ENCODE peak calls at places on chromosomes 13 and 19, in ten cellular contexts. I, Y, M, V, X, K, F, B, C and G are unnamed samples.

GRCh38 chr19:16319466-16319865 is 5.2 kb upstream of the KLF2 start:
- DNase-seq in I (no peak), Y (no peak), M (no peak), V (no peak), X (no peak), K (no peak), F (no peak), B (peak), C (no peak), G (no peak)

GRCh38 chr19:46759817-46760333 is 13.6 kb upstream of the STRN4 start:
- DNase-seq in I (no peak), Y (no peak), M (no peak), V (no peak), X (no peak), K (no peak), F (peak), B (no peak), C (no peak), G (no peak)

GRCh38 chr19:38650911-38651584 is 3.6 kb downstream of the ACTN4 start:
- DNase-seq in I (no peak), Y (no peak), M (no peak), V (no peak), X (no peak), K (no peak), F (peak), B (no peak), C (no peak), G (no peak)

GRCh38 chr19:49327878-49328544 is 3.0 kb upstream of the SLC6A16 start:
- DNase-seq in I (peak), Y (no peak), M (no peak), V (no peak), X (no peak), K (no peak), F (peak), B (peak), C (peak), G (no peak)

GRCh38 chr13:30334663-30335386 is 27.5 kb upstream of the KATNAL1 start:
- DNase-seq in I (no peak), Y (no peak), M (no peak), V (no peak), X (no peak), K (no peak), F (no peak), B (peak), C (no peak), G (no peak)

GRCh38 chr19:40141546-40141945 is 49.7 kb upstream of the MAP3K10 start:
- DNase-seq in I (no peak), Y (no peak), M (no peak), V (no peak), X (no peak), K (no peak), F (no peak), B (no peak), C (no peak), G (no peak)

GRCh38 chr13:79352107-79352506 is 53.9 kb downstream of the RBM26 start:
- DNase-seq in I (no peak), Y (no peak), M (no peak), V (no peak), X (no peak), K (no peak), F (no peak), B (no peak), C (no peak), G (no peak)

GRCh38 chr19:54492568-54492967 is 10.1 kb upstream of the LAIR2 start:
- DNase-seq in I (no peak), Y (no peak), M (no peak), V (no peak), X (no peak), K (no peak), F (no peak), B (no peak), C (no peak), G (no peak)

GRCh38 chr19:47266401-47266885 is 8.2 kb upstream of the INAFM1 start:
- DNase-seq in I (no peak), Y (no peak), M (no peak), V (no peak), X (no peak), K (no peak), F (no peak), B (no peak), C (no peak), G (no peak)

GRCh38 chr19:18388328-18389094 is 2.6 kb downstream of the GDF15 start:
- DNase-seq in I (peak), Y (peak), M (peak), V (peak), X (peak), K (no peak), F (peak), B (peak), C (peak), G (no peak)

GRCh38 chr19:39224910-39225309 is 19.9 kb downstream of the IFNL3 start:
- DNase-seq in I (no peak), Y (no peak), M (no peak), V (no peak), X (no peak), K (no peak), F (no peak), B (no peak), C (no peak), G (no peak)

GRCh38 chr13:79645569-79645968 is 164.6 kb downstream of the NDFIP2 start:
- DNase-seq in I (no peak), Y (no peak), M (no peak), V (no peak), X (no peak), K (no peak), F (no peak), B (no peak), C (no peak), G (no peak)

GRCh38 chr13:94323746-94324408 is 155.6 kb downstream of the DCT start:
- DNase-seq in I (no peak), Y (no peak), M (no peak), V (no peak), X (no peak), K (no peak), F (no peak), B (peak), C (no peak), G (no peak)

GRCh38 chr19:51020988-51021651 is 1.6 kb upstream of the KLK10 start:
- DNase-seq in I (no peak), Y (peak), M (no peak), V (no peak), X (no peak), K (no peak), F (peak), B (peak), C (no peak), G (no peak)

GRCh38 chr13:24680921-24681585 is 845 bp downstream of the ATP12A start:
- DNase-seq in I (no peak), Y (no peak), M (no peak), V (no peak), X (no peak), K (no peak), F (no peak), B (no peak), C (no peak), G (no peak)

GRCh38 chr19:10981496-10981895 is 20.7 kb downstream of the SMARCA4 start:
- DNase-seq in I (no peak), Y (no peak), M (no peak), V (no peak), X (no peak), K (no peak), F (no peak), B (no peak), C (no peak), G (no peak)

GRCh38 chr19:10009269-10009665 is 1.0 kb downstream of the COL5A3 start:
- DNase-seq in I (peak), Y (no peak), M (peak), V (no peak), X (no peak), K (peak), F (peak), B (peak), C (peak), G (no peak)

GRCh38 chr19:7857727-7858701 is 16.2 kb downstream of the PRR36 start:
- DNase-seq in I (no peak), Y (no peak), M (peak), V (no peak), X (no peak), K (no peak), F (no peak), B (no peak), C (no peak), G (no peak)

GRCh38 chr19:7450243-7451223 is 38.3 kb downstream of the PEX11G start:
- DNase-seq in I (no peak), Y (no peak), M (no peak), V (no peak), X (no peak), K (peak), F (no peak), B (no peak), C (no peak), G (no peak)

GRCh38 chr13:47215741-47216140 is 318.9 kb upstream of the HTR2A start:
- DNase-seq in I (no peak), Y (no peak), M (no peak), V (no peak), X (no peak), K (peak), F (peak), B (no peak), C (no peak), G (no peak)

GRCh38 chr13:29105779-29106178 is 285.6 kb downstream of the MTUS2 start:
- DNase-seq in I (no peak), Y (no peak), M (no peak), V (no peak), X (no peak), K (no peak), F (no peak), B (no peak), C (no peak), G (no peak)

GRCh38 chr13:98570929-98571372 is 6.0 kb downstream of the STK24 start:
- DNase-seq in I (no peak), Y (no peak), M (no peak), V (no peak), X (no peak), K (no peak), F (no peak), B (peak), C (no peak), G (no peak)

GRCh38 chr13:41398494-41399190 is 58.7 kb upstream of the RGCC start:
- DNase-seq in I (no peak), Y (no peak), M (no peak), V (no peak), X (no peak), K (no peak), F (no peak), B (peak), C (no peak), G (no peak)

GRCh38 chr19:37251308-37252229 is 33.6 kb downstream of the ZNF383 start:
- DNase-seq in I (no peak), Y (peak), M (no peak), V (peak), X (peak), K (peak), F (peak), B (peak), C (no peak), G (no peak)

GRCh38 chr13:20702945-20703784 is at the start of gene IL17D:
- DNase-seq in I (peak), Y (no peak), M (peak), V (no peak), X (no peak), K (no peak), F (peak), B (peak), C (peak), G (no peak)

GRCh38 chr13:85013006-85013405 is 786.2 kb downstream of the SLITRK6 start:
- DNase-seq in I (no peak), Y (no peak), M (no peak), V (no peak), X (no peak), K (no peak), F (no peak), B (no peak), C (no peak), G (no peak)

GRCh38 chr19:38551450-38551813 is 66.3 kb downstream of the MAP4K1 start:
- DNase-seq in I (peak), Y (no peak), M (no peak), V (peak), X (no peak), K (no peak), F (no peak), B (peak), C (no peak), G (no peak)

GRCh38 chr19:13953021-13953531 is 767 bp downstream of the DCAF15 start:
- DNase-seq in I (no peak), Y (no peak), M (no peak), V (no peak), X (no peak), K (no peak), F (peak), B (peak), C (no peak), G (no peak)

GRCh38 chr13:87810920-87811344 is 139.8 kb downstream of the SLITRK5 start:
- DNase-seq in I (no peak), Y (no peak), M (no peak), V (no peak), X (no peak), K (no peak), F (no peak), B (no peak), C (no peak), G (no peak)

GRCh38 chr19:19545707-19546106 is 7.6 kb downstream of the CILP2 start:
- DNase-seq in I (no peak), Y (no peak), M (no peak), V (no peak), X (no peak), K (no peak), F (no peak), B (no peak), C (no peak), G (no peak)

GRCh38 chr19:14383898-14384669 is 2.8 kb downstream of the ADGRE5 start:
- DNase-seq in I (peak), Y (no peak), M (no peak), V (no peak), X (peak), K (no peak), F (peak), B (peak), C (no peak), G (no peak)

GRCh38 chr13:24605923-24606372 is 74.3 kb upstream of the ATP12A start:
- DNase-seq in I (no peak), Y (no peak), M (no peak), V (no peak), X (no peak), K (no peak), F (peak), B (no peak), C (no peak), G (no peak)

GRCh38 chr19:50458396-50459066 is 17.8 kb upstream of the EMC10 start:
- DNase-seq in I (no peak), Y (no peak), M (no peak), V (no peak), X (no peak), K (no peak), F (peak), B (no peak), C (no peak), G (no peak)

GRCh38 chr13:109154546-109154945 is 525.1 kb downstream of the MYO16 start:
- DNase-seq in I (no peak), Y (no peak), M (no peak), V (no peak), X (no peak), K (no peak), F (no peak), B (no peak), C (no peak), G (no peak)

GRCh38 chr13:110696776-110697175 is 9.1 kb downstream of the CARS2 start:
- DNase-seq in I (no peak), Y (no peak), M (no peak), V (no peak), X (no peak), K (no peak), F (no peak), B (no peak), C (no peak), G (no peak)

GRCh38 chr13:103528437-103528836 is 462.2 kb upstream of the SLC10A2 start:
- DNase-seq in I (no peak), Y (no peak), M (no peak), V (no peak), X (no peak), K (no peak), F (no peak), B (no peak), C (no peak), G (no peak)

GRCh38 chr13:23470706-23471610 is 37.5 kb upstream of the SACS start:
- DNase-seq in I (no peak), Y (peak), M (no peak), V (no peak), X (no peak), K (no peak), F (no peak), B (no peak), C (no peak), G (no peak)

GRCh38 chr13:112012004-112012704 is 54.8 kb upstream of the SOX1 start:
- DNase-seq in I (no peak), Y (no peak), M (peak), V (no peak), X (no peak), K (no peak), F (no peak), B (no peak), C (no peak), G (no peak)

GRCh38 chr13:41213316-41213715 is 18.9 kb upstream of the KBTBD7 start:
- DNase-seq in I (no peak), Y (no peak), M (no peak), V (no peak), X (no peak), K (no peak), F (no peak), B (no peak), C (no peak), G (no peak)

GRCh38 chr13:48265217-48265815 is 32.3 kb downstream of the ITM2B start:
- DNase-seq in I (no peak), Y (no peak), M (no peak), V (peak), X (no peak), K (no peak), F (no peak), B (peak), C (no peak), G (no peak)